ENCODE peak calls at places on chromosomes 4 and X, in seven cellular contexts. Y is AG10803; I is ecto neural progenitor cell; Q is NCI-H2081; X is GM04503; O is stimulated activated CD8-positive, alpha-beta memory T cell treated with anti-CD3 and anti-CD28 coated beads, Interleukin-4, amount 100 ng/mL, for 4 hours; S is M059J. F is an unnamed sample.

GRCh38 chrX:103063918-103064434 is at the start of gene BEX1:
- DNase-seq in Y (peak), I (peak), Q (peak), X (no peak), O (no peak), S (peak), F (no peak)

GRCh38 chr4:89254847-89255246 is 52.8 kb downstream of the GPRIN3 start:
- DNase-seq in Y (peak), I (no peak), Q (no peak), X (no peak), O (no peak), S (peak), F (no peak)

GRCh38 chr4:10006604-10007435 is 14.5 kb downstream of the SLC2A9 start:
- DNase-seq in Y (peak), I (no peak), Q (no peak), X (no peak), O (no peak), S (peak), F (no peak)

GRCh38 chr4:184805462-184806245 is 20.1 kb downstream of the ACSL1 start:
- DNase-seq in Y (no peak), I (no peak), Q (no peak), X (no peak), O (no peak), S (no peak), F (no peak)

GRCh38 chrX:3527166-3527565 is 180.7 kb upstream of the MXRA5 start:
- DNase-seq in Y (no peak), I (no peak), Q (no peak), X (no peak), O (no peak), S (peak), F (no peak)

GRCh38 chr4:74123065-74123728 is 24.2 kb upstream of the CXCL2 start:
- DNase-seq in Y (peak), I (no peak), Q (peak), X (peak), O (no peak), S (peak), F (no peak)

GRCh38 chrX:15310117-15310516 is 5.3 kb downstream of the ASB11 start:
- DNase-seq in Y (peak), I (no peak), Q (peak), X (no peak), O (no peak), S (peak), F (no peak)

GRCh38 chr4:48340276-48340904 is 939 bp upstream of the SLAIN2 start:
- DNase-seq in Y (peak), I (no peak), Q (no peak), X (no peak), O (no peak), S (peak), F (no peak)

GRCh38 chrX:19670854-19671620 is 155.7 kb upstream of the MAP3K15 start:
- DNase-seq in Y (peak), I (peak), Q (no peak), X (peak), O (no peak), S (peak), F (no peak)

GRCh38 chr4:128468485-128468989 is 180.9 kb upstream of the PGRMC2 start:
- DNase-seq in Y (peak), I (no peak), Q (no peak), X (peak), O (no peak), S (peak), F (peak)

GRCh38 chrX:101051153-101051548 is 760 bp downstream of the TRMT2B start:
- DNase-seq in Y (no peak), I (no peak), Q (no peak), X (no peak), O (no peak), S (no peak), F (no peak)

F was measured in BJ.